ENCODE peak calls at places on chromosomes 2 and 18, in eight cellular contexts. I is body of pancreas; O is CD8-positive, alpha-beta T cell; N is HFFc6; S is SK-N-SH; M is foreskin keratinocyte; B is GM12865; Q is nephron progenitor cell. L is an unnamed sample.

GRCh38 chr2:127195140-127196074 is 24.7 kb downstream of the CYP27C1 start:
- DNase-seq in I (no peak), O (no peak), N (no peak), S (no peak), M (no peak), B (no peak), Q (no peak), L (no peak)

GRCh38 chr18:26135563-26135962 is 1.9 kb downstream of the PSMA8 start:
- DNase-seq in I (no peak), O (no peak), N (no peak), S (no peak), M (no peak), B (no peak), Q (no peak), L (no peak)

GRCh38 chr2:72031346-72032115 is 116.1 kb downstream of the CYP26B1 start:
- DNase-seq in I (no peak), O (no peak), N (no peak), S (peak; percentile 8), M (no peak), B (no peak), Q (no peak), L (no peak)

GRCh38 chr2:10659898-10660568 is 29.7 kb downstream of the NOL10 start:
- DNase-seq in I (peak; percentile 27), O (no peak), N (peak; percentile 89), S (peak; percentile 70), M (no peak), B (peak; percentile 21), Q (peak; percentile 58), L (peak; percentile 69)

GRCh38 chr2:66721776-66722175 is 286.9 kb downstream of the MEIS1 start:
- DNase-seq in I (no peak), O (no peak), N (no peak), S (no peak), M (no peak), B (no peak), Q (no peak), L (no peak)

GRCh38 chr2:77487074-77487803 is 34.9 kb downstream of the LRRTM4 start:
- DNase-seq in I (no peak), O (no peak), N (no peak), S (no peak), M (no peak), B (no peak), Q (peak; percentile 5), L (no peak)

GRCh38 chr2:230575640-230576324 is 136.9 kb upstream of the CAB39 start:
- DNase-seq in I (no peak), O (peak; percentile 18), N (no peak), S (no peak), M (no peak), B (no peak), Q (no peak), L (no peak)

GRCh38 chr18:45249306-45249705 is 366.0 kb upstream of the SLC14A2 start:
- DNase-seq in I (no peak), O (no peak), N (peak; percentile 45), S (peak; percentile 27), M (no peak), B (no peak), Q (no peak), L (no peak)

GRCh38 chr2:12702661-12703121 is 14.0 kb upstream of the TRIB2 start:
- DNase-seq in I (peak; percentile 58), O (no peak), N (peak; percentile 79), S (no peak), M (peak; percentile 93), B (no peak), Q (no peak), L (no peak)

GRCh38 chr18:78716581-78716980 is 263.0 kb upstream of the SALL3 start:
- DNase-seq in I (no peak), O (no peak), N (no peak), S (no peak), M (no peak), B (no peak), Q (no peak), L (no peak)

DNA sequence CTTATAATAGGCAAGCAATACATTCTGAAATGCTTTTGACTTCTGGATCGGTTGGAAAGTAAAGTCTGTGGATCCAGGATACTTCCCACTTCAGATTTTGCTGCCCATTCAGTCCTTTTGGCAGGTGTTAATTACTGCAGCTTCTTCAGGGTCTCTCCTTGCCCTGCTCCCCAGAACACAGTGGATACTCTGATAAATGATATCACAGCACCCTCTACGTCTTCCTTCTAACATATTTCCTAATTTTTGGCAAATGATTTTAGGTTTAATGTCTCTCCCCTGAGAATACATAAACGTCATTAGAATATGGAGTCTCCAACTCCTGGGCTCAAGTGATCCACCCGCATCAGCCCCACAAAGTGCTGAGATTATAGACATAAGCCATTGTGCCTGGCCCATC is 249.8 kb downstream of the NYAP2 start:
- DNase-seq in I (no peak), O (no peak), N (no peak), S (no peak), M (no peak), B (no peak), Q (no peak), L (no peak)
- TF ChIP-seq CTCF in I (no peak), O (no peak), N (no peak), S (no peak), M (no peak), B (no peak), Q (no peak), L (no peak)

DNA sequence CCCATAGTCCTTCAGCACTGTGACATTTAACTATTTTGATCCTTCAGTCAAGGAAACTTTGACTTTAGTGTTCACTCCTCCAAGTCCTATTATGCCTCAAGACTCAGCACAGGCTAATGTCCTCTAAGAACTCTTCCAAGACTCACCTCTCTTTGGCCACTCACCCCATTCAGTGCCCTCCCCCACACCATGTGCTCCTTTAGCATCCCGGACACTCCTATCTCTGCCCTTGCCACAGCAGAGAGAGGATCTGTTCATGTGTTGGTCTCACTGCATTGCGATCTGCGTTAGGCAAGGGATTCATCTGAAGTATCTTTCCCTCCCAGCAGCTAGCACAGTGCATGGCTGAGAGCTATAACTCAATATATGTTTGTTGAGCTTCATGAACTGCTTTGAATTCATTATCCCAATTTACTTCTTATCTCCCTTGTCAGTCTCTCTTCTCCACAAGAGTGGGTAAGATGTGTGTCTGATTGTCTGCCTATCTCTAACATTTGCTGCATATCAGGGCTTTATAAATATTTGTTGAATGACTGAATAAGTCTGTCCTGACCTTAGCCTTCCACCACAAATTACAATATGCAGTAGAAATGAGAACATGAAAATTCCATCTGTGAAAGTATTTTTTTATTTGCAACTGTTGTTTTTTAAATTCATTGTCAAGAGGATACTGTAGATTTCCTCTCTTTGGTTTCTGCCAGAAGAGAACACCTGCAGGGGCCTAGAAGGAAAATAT is 179.9 kb upstream of the NCKAP5 start:
- DNase-seq in I (no peak), O (no peak), N (peak; percentile 29), S (no peak), M (no peak), B (no peak), Q (no peak), L (no peak)
- TF ChIP-seq CTCF in I (no peak), O (no peak), N (no peak), S (no peak), M (no peak), B (no peak), Q (no peak), L (no peak)

GRCh38 chr2:128275498-128276045 is 43.1 kb downstream of the HS6ST1 start:
- DNase-seq in I (peak; percentile 8), O (no peak), N (no peak), S (no peak), M (no peak), B (no peak), Q (no peak), L (no peak)
- TF ChIP-seq CTCF in I (no peak), O (no peak), N (no peak), S (no peak), M (no peak), B (no peak), Q (no peak), L (no peak)

GRCh38 chr2:41061371-41061770 is 609.5 kb upstream of the SLC8A1 start:
- DNase-seq in I (no peak), O (no peak), N (no peak), S (no peak), M (no peak), B (no peak), Q (no peak), L (no peak)
- TF ChIP-seq CTCF in I (no peak), O (no peak), N (no peak), S (no peak), M (no peak), B (no peak), Q (no peak), L (no peak)